ENCODE peak calls at places on chromosomes 11 and 22, in seven cellular contexts. V, X, M, G, L, F and B are unnamed samples.

GRCh38 chr22:44879301-44879680 is 126.9 kb downstream of the ARHGAP8 start:
- DNase-seq in V (no peak), X (no peak), M (no peak), G (no peak), L (no peak), F (no peak), B (no peak)

GRCh38 chr11:128872094-128872493 is 5.0 kb upstream of the KCNJ1 start:
- DNase-seq in V (no peak), X (no peak), M (no peak), G (no peak), L (no peak), F (no peak), B (no peak)

GRCh38 chr11:96213500-96213899 is 129.5 kb downstream of the MAML2 start:
- DNase-seq in V (peak; percentile 28), X (no peak), M (peak; percentile 74), G (no peak), L (no peak), F (no peak), B (peak; percentile 87)

GRCh38 chr11:19970944-19971343 is 189.3 kb downstream of the DBX1 start:
- DNase-seq in V (no peak), X (no peak), M (peak; percentile 49), G (no peak), L (peak; percentile 10), F (no peak), B (no peak)

GRCh38 chr22:20671409-20672081 is 102.4 kb upstream of the SERPIND1 start:
- DNase-seq in V (no peak), X (no peak), M (no peak), G (no peak), L (no peak), F (no peak), B (no peak)

GRCh38 chr11:11349051-11349450 is 4.0 kb downstream of the CSNK2A3 start:
- DNase-seq in V (no peak), X (no peak), M (no peak), G (no peak), L (no peak), F (no peak), B (no peak)

GRCh38 chr11:116072133-116072532 is 567.9 kb upstream of the CADM1 start:
- DNase-seq in V (no peak), X (no peak), M (no peak), G (no peak), L (no peak), F (no peak), B (no peak)

GRCh38 chr11:63783925-63784592 is 15.5 kb upstream of the ZFTA start:
- DNase-seq in V (no peak), X (no peak), M (peak; percentile 25), G (no peak), L (no peak), F (no peak), B (no peak)

GRCh38 chr22:46043339-46043738 is 66.4 kb upstream of the WNT7B start:
- DNase-seq in V (no peak), X (no peak), M (no peak), G (no peak), L (no peak), F (no peak), B (no peak)

GRCh38 chr11:34204396-34205279 is 99.2 kb downstream of the NAT10 start:
- DNase-seq in V (no peak), X (no peak), M (peak; percentile 99), G (no peak), L (no peak), F (peak; percentile 29), B (peak; percentile 63)

GRCh38 chr22:49724030-49724892 is 103.4 kb downstream of the BRD1 start:
- DNase-seq in V (no peak), X (no peak), M (no peak), G (peak; percentile 31), L (no peak), F (no peak), B (no peak)

GRCh38 chr11:70105755-70106571 is 27.8 kb downstream of the ANO1 start:
- DNase-seq in V (no peak), X (no peak), M (no peak), G (no peak), L (no peak), F (no peak), B (no peak)

GRCh38 chr11:36304349-36304748 is 8.3 kb downstream of the PRR5L start:
- DNase-seq in V (no peak), X (no peak), M (peak; percentile 46), G (no peak), L (no peak), F (no peak), B (peak; percentile 20)

GRCh38 chr11:61134801-61135257 is 26.4 kb downstream of the VPS37C start:
- DNase-seq in V (no peak), X (no peak), M (no peak), G (no peak), L (no peak), F (no peak), B (no peak)

GRCh38 chr11:79074547-79074946 is 366.3 kb downstream of the TENM4 start:
- DNase-seq in V (no peak), X (no peak), M (no peak), G (no peak), L (no peak), F (no peak), B (no peak)

GRCh38 chr22:44931077-44931540 is 78.7 kb downstream of the PHF21B start:
- DNase-seq in V (no peak), X (no peak), M (peak; percentile 27), G (no peak), L (no peak), F (no peak), B (peak; percentile 29)

GRCh38 chr22:35154937-35155387 is 89.0 kb downstream of the ISX start:
- DNase-seq in V (peak; percentile 35), X (no peak), M (peak; percentile 28), G (no peak), L (peak; percentile 14), F (no peak), B (peak; percentile 35)